ENCODE peak calls at places on chromosomes 12 and 14, in eight cellular contexts. One of them, this sample, is unnamed.

GRCh38 chr12:91785655-91786489 is 359.8 kb downstream of the BTG1 start:
- DNase-seq in BE2C: no peak
- DNase-seq in breast epithelium: no peak
- DNase-seq in brain microvascular endothelial cell: no peak
- DNase-seq in thoracic aorta: no peak
- DNase-seq in right atrium auricular region: no peak
- DNase-seq in psoas muscle: no peak
- DNase-seq in gastrocnemius medialis: no peak
- DNase-seq in this sample: no peak

GRCh38 chr12:76002598-76003262 is 28.8 kb downstream of the PHLDA1 start:
- DNase-seq in brain microvascular endothelial cell: no peak
- DNase-seq in psoas muscle: no peak
- DNase-seq in gastrocnemius medialis: no peak
- DNase-seq in thoracic aorta: no peak
- DNase-seq in BE2C: peak; percentile 34
- DNase-seq in breast epithelium: no peak
- DNase-seq in right atrium auricular region: no peak
- DNase-seq in this sample: no peak

GRCh38 chr14:30906752-30907658 is 32.6 kb downstream of the COCH start:
- DNase-seq in brain microvascular endothelial cell: no peak
- DNase-seq in breast epithelium: no peak
- DNase-seq in psoas muscle: no peak
- DNase-seq in thoracic aorta: no peak
- DNase-seq in right atrium auricular region: no peak
- DNase-seq in BE2C: no peak
- DNase-seq in gastrocnemius medialis: no peak
- DNase-seq in this sample: peak; percentile 65

GRCh38 chr12:32217354-32218310 is 111.0 kb downstream of the BICD1 start:
- DNase-seq in breast epithelium: no peak
- DNase-seq in thoracic aorta: no peak
- DNase-seq in psoas muscle: no peak
- DNase-seq in BE2C: no peak
- DNase-seq in gastrocnemius medialis: peak; percentile 33
- DNase-seq in brain microvascular endothelial cell: peak; percentile 75
- DNase-seq in right atrium auricular region: no peak
- DNase-seq in this sample: peak; percentile 68

GRCh38 chr12:86530996-86531655 is 274.9 kb upstream of the MGAT4C start:
- DNase-seq in psoas muscle: no peak
- DNase-seq in gastrocnemius medialis: no peak
- DNase-seq in BE2C: no peak
- DNase-seq in right atrium auricular region: no peak
- DNase-seq in thoracic aorta: no peak
- DNase-seq in breast epithelium: no peak
- DNase-seq in brain microvascular endothelial cell: peak; percentile 5
- DNase-seq in this sample: peak; percentile 54

GRCh38 chr12:58765653-58766554 is 154.4 kb downstream of the LRIG3 start:
- DNase-seq in BE2C: no peak
- DNase-seq in thoracic aorta: no peak
- DNase-seq in right atrium auricular region: no peak
- DNase-seq in brain microvascular endothelial cell: no peak
- DNase-seq in breast epithelium: no peak
- DNase-seq in psoas muscle: no peak
- DNase-seq in gastrocnemius medialis: no peak
- DNase-seq in this sample: no peak

GRCh38 chr14:67331368-67332125 is 28.1 kb downstream of the ATP6V1D start:
- DNase-seq in BE2C: no peak
- DNase-seq in thoracic aorta: no peak
- DNase-seq in breast epithelium: no peak
- DNase-seq in brain microvascular endothelial cell: peak; percentile 26
- DNase-seq in gastrocnemius medialis: no peak
- DNase-seq in psoas muscle: no peak
- DNase-seq in right atrium auricular region: no peak
- DNase-seq in this sample: no peak

GRCh38 chr12:131980263-131980662 is 30.5 kb downstream of the EP400 start:
- DNase-seq in thoracic aorta: no peak
- DNase-seq in brain microvascular endothelial cell: no peak
- DNase-seq in BE2C: no peak
- DNase-seq in gastrocnemius medialis: no peak
- DNase-seq in psoas muscle: no peak
- DNase-seq in breast epithelium: no peak
- DNase-seq in right atrium auricular region: no peak
- DNase-seq in this sample: peak; percentile 12

GRCh38 chr12:64699504-64700115 is 59.6 kb downstream of the GNS start:
- DNase-seq in right atrium auricular region: no peak
- DNase-seq in BE2C: no peak
- DNase-seq in gastrocnemius medialis: no peak
- DNase-seq in thoracic aorta: no peak
- DNase-seq in brain microvascular endothelial cell: no peak
- DNase-seq in psoas muscle: no peak
- DNase-seq in breast epithelium: no peak
- DNase-seq in this sample: no peak

GRCh38 chr14:32077081-32078029 is at the start of gene ARHGAP5:
- DNase-seq in thoracic aorta: no peak
- DNase-seq in psoas muscle: no peak
- DNase-seq in BE2C: peak; percentile 65
- DNase-seq in breast epithelium: no peak
- DNase-seq in brain microvascular endothelial cell: peak; percentile 29
- DNase-seq in gastrocnemius medialis: peak; percentile 38
- DNase-seq in right atrium auricular region: peak; percentile 64
- DNase-seq in this sample: no peak

GRCh38 chr12:989751-990278 is 1.2 kb upstream of the ERC1 start:
- DNase-seq in gastrocnemius medialis: peak; percentile 22
- DNase-seq in thoracic aorta: no peak
- DNase-seq in right atrium auricular region: peak; percentile 61
- DNase-seq in brain microvascular endothelial cell: peak; percentile 60
- DNase-seq in psoas muscle: no peak
- DNase-seq in BE2C: peak; percentile 47
- DNase-seq in breast epithelium: no peak
- DNase-seq in this sample: peak; percentile 52

GRCh38 chr14:55458800-55459577 is 18.6 kb upstream of the TBPL2 start:
- DNase-seq in psoas muscle: no peak
- DNase-seq in thoracic aorta: no peak
- DNase-seq in right atrium auricular region: no peak
- DNase-seq in breast epithelium: no peak
- DNase-seq in BE2C: no peak
- DNase-seq in brain microvascular endothelial cell: peak; percentile 14
- DNase-seq in gastrocnemius medialis: no peak
- DNase-seq in this sample: peak; percentile 95

GRCh38 chr14:55782166-55782565 is 202.2 kb downstream of the KTN1 start:
- DNase-seq in breast epithelium: no peak
- DNase-seq in BE2C: no peak
- DNase-seq in thoracic aorta: no peak
- DNase-seq in gastrocnemius medialis: no peak
- DNase-seq in brain microvascular endothelial cell: peak; percentile 66
- DNase-seq in psoas muscle: no peak
- DNase-seq in right atrium auricular region: no peak
- DNase-seq in this sample: no peak

GRCh38 chr14:76920572-76921175 is 94.5 kb downstream of the LRRC74A start:
- DNase-seq in psoas muscle: no peak
- DNase-seq in BE2C: peak; percentile 97
- DNase-seq in thoracic aorta: no peak
- DNase-seq in right atrium auricular region: no peak
- DNase-seq in gastrocnemius medialis: no peak
- DNase-seq in breast epithelium: no peak
- DNase-seq in brain microvascular endothelial cell: no peak
- DNase-seq in this sample: no peak

GRCh38 chr12:84502180-84502857 is 410.3 kb downstream of the SLC6A15 start:
- DNase-seq in right atrium auricular region: no peak
- DNase-seq in breast epithelium: no peak
- DNase-seq in BE2C: no peak
- DNase-seq in gastrocnemius medialis: no peak
- DNase-seq in psoas muscle: no peak
- DNase-seq in thoracic aorta: no peak
- DNase-seq in brain microvascular endothelial cell: no peak
- DNase-seq in this sample: peak; percentile 85

GRCh38 chr12:113207621-113208040 is 13.6 kb upstream of the TPCN1 start:
- DNase-seq in right atrium auricular region: no peak
- DNase-seq in gastrocnemius medialis: no peak
- DNase-seq in BE2C: no peak
- DNase-seq in breast epithelium: no peak
- DNase-seq in psoas muscle: no peak
- DNase-seq in brain microvascular endothelial cell: no peak
- DNase-seq in thoracic aorta: no peak
- DNase-seq in this sample: no peak

GRCh38 chr12:57720606-57721595 is 17.6 kb downstream of the AGAP2 start:
- DNase-seq in breast epithelium: no peak
- DNase-seq in gastrocnemius medialis: no peak
- DNase-seq in brain microvascular endothelial cell: no peak
- DNase-seq in BE2C: no peak
- DNase-seq in thoracic aorta: no peak
- DNase-seq in right atrium auricular region: peak; percentile 36
- DNase-seq in psoas muscle: no peak
- DNase-seq in this sample: no peak

GRCh38 chr12:52831251-52831650 is 2.9 kb downstream of the KRT79 start:
- DNase-seq in gastrocnemius medialis: no peak
- DNase-seq in brain microvascular endothelial cell: no peak
- DNase-seq in right atrium auricular region: no peak
- DNase-seq in BE2C: no peak
- DNase-seq in breast epithelium: peak; percentile 36
- DNase-seq in thoracic aorta: no peak
- DNase-seq in psoas muscle: no peak
- DNase-seq in this sample: no peak

GRCh38 chr12:52082988-52083637 is 3.6 kb downstream of the SMIM41 start:
- DNase-seq in psoas muscle: peak; percentile 85
- DNase-seq in breast epithelium: no peak
- DNase-seq in BE2C: peak; percentile 76
- DNase-seq in brain microvascular endothelial cell: peak; percentile 20
- DNase-seq in gastrocnemius medialis: peak; percentile 48
- DNase-seq in thoracic aorta: no peak
- DNase-seq in right atrium auricular region: peak; percentile 70
- DNase-seq in this sample: no peak

GRCh38 chr12:121652767-121653497 is 16.5 kb downstream of the MORN3 start:
- DNase-seq in psoas muscle: no peak
- DNase-seq in gastrocnemius medialis: no peak
- DNase-seq in brain microvascular endothelial cell: no peak
- DNase-seq in right atrium auricular region: no peak
- DNase-seq in breast epithelium: no peak
- DNase-seq in BE2C: no peak
- DNase-seq in thoracic aorta: no peak
- DNase-seq in this sample: no peak

GRCh38 chr14:51444381-51445000 is 204.4 kb downstream of the TMX1 start:
- DNase-seq in gastrocnemius medialis: no peak
- DNase-seq in breast epithelium: no peak
- DNase-seq in brain microvascular endothelial cell: no peak
- DNase-seq in thoracic aorta: no peak
- DNase-seq in psoas muscle: no peak
- DNase-seq in BE2C: no peak
- DNase-seq in right atrium auricular region: no peak
- DNase-seq in this sample: no peak

GRCh38 chr12:107748472-107748871 is 12.5 kb downstream of the PRDM4 start:
- DNase-seq in BE2C: no peak
- DNase-seq in breast epithelium: no peak
- DNase-seq in right atrium auricular region: no peak
- DNase-seq in thoracic aorta: no peak
- DNase-seq in psoas muscle: no peak
- DNase-seq in gastrocnemius medialis: no peak
- DNase-seq in brain microvascular endothelial cell: peak; percentile 71
- DNase-seq in this sample: peak; percentile 75

GRCh38 chr14:105205718-105206208 is 24.7 kb upstream of the NUDT14 start:
- DNase-seq in thoracic aorta: no peak
- DNase-seq in psoas muscle: no peak
- DNase-seq in gastrocnemius medialis: no peak
- DNase-seq in breast epithelium: no peak
- DNase-seq in right atrium auricular region: no peak
- DNase-seq in BE2C: no peak
- DNase-seq in brain microvascular endothelial cell: no peak
- DNase-seq in this sample: no peak

GRCh38 chr12:12819221-12819620 is 6.1 kb downstream of the DDX47 start:
- DNase-seq in psoas muscle: no peak
- DNase-seq in brain microvascular endothelial cell: no peak
- DNase-seq in thoracic aorta: no peak
- DNase-seq in right atrium auricular region: no peak
- DNase-seq in gastrocnemius medialis: no peak
- DNase-seq in breast epithelium: no peak
- DNase-seq in BE2C: no peak
- DNase-seq in this sample: no peak
- H3K4me3 ChIP-seq in psoas muscle: no peak overlapping the region
- H3K4me3 ChIP-seq in brain microvascular endothelial cell: no peak overlapping the region
- H3K4me3 ChIP-seq in thoracic aorta: no peak overlapping the region
- H3K4me3 ChIP-seq in right atrium auricular region: no peak overlapping the region
- H3K4me3 ChIP-seq in gastrocnemius medialis: no peak overlapping the region
- H3K4me3 ChIP-seq in breast epithelium: no peak overlapping the region
- H3K4me3 ChIP-seq in BE2C: no peak overlapping the region
- H3K4me3 ChIP-seq in this sample: no peak overlapping the region

GRCh38 chr12:25585021-25585523 is 32.0 kb upstream of the LMNTD1 start:
- DNase-seq in breast epithelium: no peak
- DNase-seq in psoas muscle: no peak
- DNase-seq in brain microvascular endothelial cell: no peak
- DNase-seq in BE2C: no peak
- DNase-seq in gastrocnemius medialis: peak; percentile 38
- DNase-seq in right atrium auricular region: peak; percentile 79
- DNase-seq in thoracic aorta: peak; percentile 8
- DNase-seq in this sample: peak; percentile 90
- H3K36me3 ChIP-seq in breast epithelium: no peaks in the 10 kb centered on the region
- H3K36me3 ChIP-seq in psoas muscle: no peaks in the 10 kb centered on the region
- H3K36me3 ChIP-seq in brain microvascular endothelial cell: no peaks in the 10 kb centered on the region
- H3K36me3 ChIP-seq in BE2C: no peaks in the 10 kb centered on the region
- H3K36me3 ChIP-seq in gastrocnemius medialis: no peaks in the 10 kb centered on the region
- H3K36me3 ChIP-seq in right atrium auricular region: no peaks in the 10 kb centered on the region
- H3K36me3 ChIP-seq in thoracic aorta: no peaks in the 10 kb centered on the region
- H3K36me3 ChIP-seq in this sample: no peaks in the 10 kb centered on the region

DNA sequence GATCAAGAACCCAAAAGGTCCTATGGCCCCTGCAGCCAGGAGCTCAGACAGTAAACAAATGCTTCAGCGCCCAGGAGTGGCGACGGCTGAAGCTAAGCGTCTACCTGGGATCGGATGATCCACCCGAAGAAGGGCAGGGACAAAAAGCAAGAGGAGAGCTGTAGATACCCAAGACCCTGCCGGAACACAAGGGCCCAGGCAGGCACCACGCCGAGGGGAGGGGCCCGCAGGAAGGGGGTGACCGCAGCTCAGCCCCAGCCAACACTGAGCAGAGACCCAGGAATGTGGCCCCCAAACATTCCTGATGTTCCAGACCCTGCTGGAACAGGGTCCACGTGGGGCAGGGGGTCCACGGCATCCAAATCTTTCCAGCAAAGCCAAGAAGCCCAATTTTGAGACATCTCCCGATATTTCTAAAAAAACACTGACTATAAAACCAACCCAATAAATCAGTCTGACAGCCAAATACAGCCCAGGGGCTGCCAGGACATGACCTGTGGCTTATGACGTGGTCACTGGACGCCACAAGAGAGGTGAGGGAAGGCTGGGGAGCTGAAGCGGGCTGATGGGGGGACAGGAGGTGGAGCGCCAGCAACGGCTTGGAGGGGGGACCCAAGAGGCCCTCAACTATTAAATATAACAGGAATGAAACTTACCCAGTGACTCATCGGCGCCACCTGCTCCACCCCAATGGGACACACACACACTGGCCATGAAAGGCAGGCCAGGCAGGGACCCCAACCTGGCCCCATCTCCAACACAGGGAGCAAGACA is 58.9 kb downstream of the NCOR2 start:
- DNase-seq in right atrium auricular region: no peak
- DNase-seq in brain microvascular endothelial cell: no peak
- DNase-seq in BE2C: no peak
- DNase-seq in thoracic aorta: no peak
- DNase-seq in psoas muscle: peak; percentile 71
- DNase-seq in breast epithelium: no peak
- DNase-seq in gastrocnemius medialis: peak; percentile 65
- DNase-seq in this sample: no peak
- TF ChIP-seq CTCF in right atrium auricular region: no peak
- TF ChIP-seq CTCF in brain microvascular endothelial cell: peak; percentile 12
- TF ChIP-seq CTCF in BE2C: peak; percentile 6
- TF ChIP-seq CTCF in thoracic aorta: no peak
- TF ChIP-seq CTCF in psoas muscle: no peak
- TF ChIP-seq CTCF in breast epithelium: no peak
- TF ChIP-seq CTCF in gastrocnemius medialis: no peak
- TF ChIP-seq CTCF in this sample: no peak

GRCh38 chr14:78897443-78897842 is 727.3 kb downstream of the NRXN3 start:
- DNase-seq in thoracic aorta: no peak
- DNase-seq in breast epithelium: no peak
- DNase-seq in gastrocnemius medialis: no peak
- DNase-seq in right atrium auricular region: no peak
- DNase-seq in brain microvascular endothelial cell: no peak
- DNase-seq in BE2C: no peak
- DNase-seq in psoas muscle: no peak
- DNase-seq in this sample: no peak
- H3K4me3 ChIP-seq in thoracic aorta: no peak overlapping the region
- H3K4me3 ChIP-seq in breast epithelium: no peak overlapping the region
- H3K4me3 ChIP-seq in gastrocnemius medialis: no peak overlapping the region
- H3K4me3 ChIP-seq in right atrium auricular region: no peak overlapping the region
- H3K4me3 ChIP-seq in brain microvascular endothelial cell: no peak overlapping the region
- H3K4me3 ChIP-seq in BE2C: no peak overlapping the region
- H3K4me3 ChIP-seq in psoas muscle: no peak overlapping the region
- H3K4me3 ChIP-seq in this sample: no peak overlapping the region